ENCODE peak calls at places on chromosomes 13 and 19, in four cellular contexts. One of them, this sample, is unnamed.

GRCh38 chr13:110442946-110443632 is 118.4 kb downstream of the RAB20 start:
- DNase-seq in Peyer's patch: no peak
- DNase-seq in stomach: no peak
- DNase-seq in heart right ventricle: no peak
- DNase-seq in this sample: no peak

GRCh38 chr19:51971624-51972023 is 15.0 kb downstream of the ZNF350 start:
- DNase-seq in Peyer's patch: no peak
- DNase-seq in stomach: no peak
- DNase-seq in heart right ventricle: no peak
- DNase-seq in this sample: no peak

GRCh38 chr19:48975947-48976847 is 11.1 kb downstream of the FTL start:
- DNase-seq in Peyer's patch: no peak
- DNase-seq in stomach: no peak
- DNase-seq in heart right ventricle: no peak
- DNase-seq in this sample: no peak

GRCh38 chr19:50460161-50460765 is 16.0 kb upstream of the EMC10 start:
- DNase-seq in Peyer's patch: no peak
- DNase-seq in stomach: no peak
- DNase-seq in heart right ventricle: no peak
- DNase-seq in this sample: no peak

GRCh38 chr13:49225358-49226042 is 5.4 kb downstream of the MLNR start:
- DNase-seq in Peyer's patch: no peak
- DNase-seq in stomach: peak
- DNase-seq in heart right ventricle: no peak
- DNase-seq in this sample: peak

GRCh38 chr19:55620410-55620809 is 4.0 kb downstream of the ZNF784 start:
- DNase-seq in Peyer's patch: no peak
- DNase-seq in stomach: no peak
- DNase-seq in heart right ventricle: no peak
- DNase-seq in this sample: no peak

GRCh38 chr13:66926851-66927524 is 303.1 kb downstream of the PCDH9 start:
- DNase-seq in Peyer's patch: no peak
- DNase-seq in stomach: no peak
- DNase-seq in heart right ventricle: no peak
- DNase-seq in this sample: no peak

GRCh38 chr19:44757057-44757734 is 8.7 kb downstream of the BCL3 start:
- DNase-seq in Peyer's patch: no peak
- DNase-seq in stomach: peak
- DNase-seq in heart right ventricle: peak
- DNase-seq in this sample: peak

GRCh38 chr13:82739881-82740280 is 1142.4 kb downstream of the SLITRK1 start:
- DNase-seq in Peyer's patch: no peak
- DNase-seq in stomach: no peak
- DNase-seq in heart right ventricle: no peak
- DNase-seq in this sample: no peak

GRCh38 chr13:41864658-41865057 is 96.3 kb downstream of the VWA8 start:
- DNase-seq in Peyer's patch: no peak
- DNase-seq in stomach: no peak
- DNase-seq in heart right ventricle: no peak
- DNase-seq in this sample: no peak

GRCh38 chr19:35925501-35925900 is 10.7 kb upstream of the LRFN3 start:
- DNase-seq in Peyer's patch: no peak
- DNase-seq in stomach: no peak
- DNase-seq in heart right ventricle: no peak
- DNase-seq in this sample: no peak

GRCh38 chr19:55640577-55641375 is at the start of gene ZNF580:
- DNase-seq in Peyer's patch: peak
- DNase-seq in stomach: peak
- DNase-seq in heart right ventricle: peak
- DNase-seq in this sample: peak

GRCh38 chr19:1277061-1277460 is 1.7 kb downstream of the FAM174C start:
- DNase-seq in Peyer's patch: no peak
- DNase-seq in stomach: no peak
- DNase-seq in heart right ventricle: no peak
- DNase-seq in this sample: no peak

GRCh38 chr19:10718205-10719196 is 622 bp downstream of the DNM2 start:
- DNase-seq in Peyer's patch: peak
- DNase-seq in stomach: peak
- DNase-seq in heart right ventricle: no peak
- DNase-seq in this sample: peak

GRCh38 chr19:6531163-6531955 is 533 bp downstream of the TNFSF9 start:
- DNase-seq in Peyer's patch: no peak
- DNase-seq in stomach: no peak
- DNase-seq in heart right ventricle: no peak
- DNase-seq in this sample: no peak

GRCh38 chr19:29625316-29625715 is 19.2 kb downstream of the POP4 start:
- DNase-seq in Peyer's patch: no peak
- DNase-seq in stomach: no peak
- DNase-seq in heart right ventricle: no peak
- DNase-seq in this sample: peak

GRCh38 chr19:20151617-20152145 is 15.3 kb upstream of the ZNF486 start:
- DNase-seq in Peyer's patch: no peak
- DNase-seq in stomach: no peak
- DNase-seq in heart right ventricle: no peak
- DNase-seq in this sample: no peak

GRCh38 chr19:42441047-42441440 is 1.7 kb downstream of the CXCL17 start:
- DNase-seq in Peyer's patch: no peak
- DNase-seq in stomach: peak
- DNase-seq in heart right ventricle: no peak
- DNase-seq in this sample: no peak

GRCh38 chr13:24184855-24185254 is 24.3 kb downstream of the SPATA13 start:
- DNase-seq in Peyer's patch: no peak
- DNase-seq in stomach: no peak
- DNase-seq in heart right ventricle: no peak
- DNase-seq in this sample: peak

GRCh38 chr13:22662771-22663170 is 518.0 kb upstream of the SGCG start:
- DNase-seq in Peyer's patch: no peak
- DNase-seq in stomach: no peak
- DNase-seq in heart right ventricle: no peak
- DNase-seq in this sample: no peak

GRCh38 chr19:40594657-40595077 is 6.5 kb upstream of the LTBP4 start:
- DNase-seq in Peyer's patch: no peak
- DNase-seq in stomach: no peak
- DNase-seq in heart right ventricle: no peak
- DNase-seq in this sample: no peak

GRCh38 chr19:12913871-12914690 is 5.0 kb downstream of the SYCE2 start:
- DNase-seq in Peyer's patch: no peak
- DNase-seq in stomach: no peak
- DNase-seq in heart right ventricle: no peak
- DNase-seq in this sample: no peak

GRCh38 chr19:47225746-47226425 is 5.1 kb downstream of the BBC3 start:
- DNase-seq in Peyer's patch: peak
- DNase-seq in stomach: peak
- DNase-seq in heart right ventricle: peak
- DNase-seq in this sample: peak

GRCh38 chr13:109787135-109787954 is 962 bp upstream of the IRS2 start:
- DNase-seq in Peyer's patch: peak
- DNase-seq in stomach: peak
- DNase-seq in heart right ventricle: peak
- DNase-seq in this sample: peak

GRCh38 chr13:111177081-111177711 is 62.1 kb downstream of the ARHGEF7 start:
- DNase-seq in Peyer's patch: no peak
- DNase-seq in stomach: peak
- DNase-seq in heart right ventricle: peak
- DNase-seq in this sample: peak

GRCh38 chr19:46828484-46828883 is 22.2 kb downstream of the AP2S1 start:
- DNase-seq in Peyer's patch: no peak
- DNase-seq in stomach: no peak
- DNase-seq in heart right ventricle: no peak
- DNase-seq in this sample: no peak

GRCh38 chr13:53321301-53321700 is 292.7 kb downstream of the OLFM4 start:
- DNase-seq in Peyer's patch: no peak
- DNase-seq in stomach: no peak
- DNase-seq in heart right ventricle: no peak
- DNase-seq in this sample: no peak

GRCh38 chr19:45716314-45717130 is 14.2 kb downstream of the FBXO46 start:
- DNase-seq in Peyer's patch: peak
- DNase-seq in stomach: no peak
- DNase-seq in heart right ventricle: no peak
- DNase-seq in this sample: peak

GRCh38 chr19:28727133-28727834 is 485.7 kb downstream of the UQCRFS1 start:
- DNase-seq in Peyer's patch: no peak
- DNase-seq in stomach: no peak
- DNase-seq in heart right ventricle: no peak
- DNase-seq in this sample: no peak

GRCh38 chr19:9861503-9861902 is 26.4 kb downstream of the PIN1 start:
- DNase-seq in Peyer's patch: no peak
- DNase-seq in stomach: no peak
- DNase-seq in heart right ventricle: no peak
- DNase-seq in this sample: no peak

GRCh38 chr13:71866173-71867091 is 572 bp downstream of the DACH1 start:
- DNase-seq in Peyer's patch: peak
- DNase-seq in stomach: peak
- DNase-seq in heart right ventricle: peak
- DNase-seq in this sample: peak
- TF ChIP-seq CTCF in Peyer's patch: no peak
- TF ChIP-seq CTCF in stomach: no peak
- TF ChIP-seq CTCF in heart right ventricle: no peak
- TF ChIP-seq CTCF in this sample: no peak

DNA sequence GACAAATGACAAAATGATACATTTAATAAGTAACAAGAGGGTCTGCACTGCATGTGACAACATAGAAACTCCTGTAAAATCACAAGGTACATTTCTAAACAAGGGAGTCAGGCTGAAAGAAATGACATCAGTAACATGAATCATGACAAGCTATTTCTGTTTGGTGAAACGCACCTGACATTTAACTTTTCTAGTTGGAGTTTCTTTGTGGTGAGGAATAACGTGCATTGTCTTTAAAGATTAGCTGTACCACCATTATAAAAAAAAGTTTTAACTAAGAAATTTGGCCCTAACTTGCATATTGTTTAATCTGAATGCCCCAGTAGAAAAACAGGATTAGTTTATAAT is 418.3 kb downstream of the KLF12 start:
- DNase-seq in Peyer's patch: no peak
- DNase-seq in stomach: no peak
- DNase-seq in heart right ventricle: no peak
- DNase-seq in this sample: no peak
- H3K27ac ChIP-seq in Peyer's patch: peak
- H3K27ac ChIP-seq in stomach: no peak
- H3K27ac ChIP-seq in heart right ventricle: no peak
- H3K27ac ChIP-seq in this sample: no peak

GRCh38 chr13:81636120-81636519 is 1295.2 kb upstream of the SPRY2 start:
- DNase-seq in Peyer's patch: no peak
- DNase-seq in stomach: no peak
- DNase-seq in heart right ventricle: no peak
- DNase-seq in this sample: no peak

GRCh38 chr13:81639984-81640582 is 1299.2 kb upstream of the SPRY2 start:
- DNase-seq in Peyer's patch: no peak
- DNase-seq in stomach: no peak
- DNase-seq in heart right ventricle: no peak
- DNase-seq in this sample: peak
- TF ChIP-seq CTCF in Peyer's patch: no peak
- TF ChIP-seq CTCF in stomach: no peak
- TF ChIP-seq CTCF in heart right ventricle: no peak
- TF ChIP-seq CTCF in this sample: peak

DNA sequence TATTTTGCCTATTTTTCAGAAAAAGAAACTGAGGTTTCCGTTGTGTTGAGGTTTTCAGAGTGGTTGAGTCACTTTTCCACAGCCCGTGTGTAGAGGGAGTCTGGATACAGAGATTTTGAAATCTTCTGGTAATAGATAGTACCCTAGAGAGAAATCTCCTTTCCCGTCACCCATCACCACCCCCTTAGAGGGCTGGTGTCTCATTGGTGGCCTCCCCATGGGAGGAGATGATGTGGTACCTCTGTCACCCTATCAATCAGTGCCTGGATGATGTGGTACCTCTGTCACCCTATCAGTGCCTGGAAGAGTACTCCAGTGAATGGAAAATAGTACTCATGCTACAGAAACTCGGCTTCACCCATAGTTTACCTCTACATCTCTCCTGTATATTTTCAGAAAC is 42.2 kb upstream of the SERP2 start:
- DNase-seq in Peyer's patch: no peak
- DNase-seq in stomach: no peak
- DNase-seq in heart right ventricle: no peak
- DNase-seq in this sample: no peak
- H3K27ac ChIP-seq in Peyer's patch: no peak
- H3K27ac ChIP-seq in stomach: peak
- H3K27ac ChIP-seq in heart right ventricle: peak
- H3K27ac ChIP-seq in this sample: no peak